ENCODE peak calls at places on chromosomes 5 and 9, in six cellular contexts. M, F, K, D, Z and R are unnamed samples.

GRCh38 chr9:84513981-84514380 is 155.5 kb upstream of the NTRK2 start:
- DNase-seq in M (no peak), F (no peak), K (no peak), D (no peak), Z (no peak), R (no peak)

GRCh38 chr9:87853289-87853688 is 29.4 kb upstream of the SPATA31E1 start:
- DNase-seq in M (no peak), F (no peak), K (no peak), D (no peak), Z (no peak), R (no peak)

GRCh38 chr9:130835441-130836298 is 616 bp downstream of the ABL1 start:
- DNase-seq in M (no peak), F (peak), K (peak), D (peak), Z (no peak), R (peak)

GRCh38 chr9:120807607-120808379 is 14.6 kb upstream of the FBXW2 start:
- DNase-seq in M (no peak), F (no peak), K (no peak), D (no peak), Z (no peak), R (no peak)

GRCh38 chr9:108297025-108297424 is 558.8 kb downstream of the ACTL7B start:
- DNase-seq in M (no peak), F (no peak), K (no peak), D (peak), Z (no peak), R (no peak)

GRCh38 chr9:129989740-129990139 is 53.2 kb downstream of the FNBP1 start:
- DNase-seq in M (peak), F (no peak), K (no peak), D (no peak), Z (peak), R (no peak)

GRCh38 chr9:88741335-88741734 is 206.4 kb downstream of the NXNL2 start:
- DNase-seq in M (no peak), F (no peak), K (peak), D (no peak), Z (peak), R (peak)

GRCh38 chr5:3311443-3311842 is 284.2 kb upstream of the IRX1 start:
- DNase-seq in M (no peak), F (no peak), K (no peak), D (peak), Z (no peak), R (no peak)

GRCh38 chr5:56737002-56737621 is 78.2 kb upstream of the MAP3K1 start:
- DNase-seq in M (no peak), F (no peak), K (no peak), D (no peak), Z (peak), R (no peak)

GRCh38 chr5:178305801-178306200 is 73.2 kb upstream of the PHYKPL start:
- DNase-seq in M (no peak), F (no peak), K (no peak), D (no peak), Z (no peak), R (no peak)

GRCh38 chr5:55421074-55421529 is 113.3 kb downstream of the MTREX start:
- DNase-seq in M (no peak), F (no peak), K (no peak), D (peak), Z (peak), R (no peak)

GRCh38 chr5:1185652-1186350 is 15.6 kb upstream of the SLC6A19 start:
- DNase-seq in M (no peak), F (no peak), K (no peak), D (no peak), Z (no peak), R (no peak)

GRCh38 chr9:123686849-123687233 is 243.1 kb downstream of the DENND1A start:
- DNase-seq in M (no peak), F (no peak), K (no peak), D (no peak), Z (no peak), R (no peak)

GRCh38 chr9:91515074-91515687 is 91.5 kb upstream of the NFIL3 start:
- DNase-seq in M (no peak), F (no peak), K (no peak), D (peak), Z (peak), R (no peak)

GRCh38 chr5:4375640-4376039 is 764.5 kb upstream of the ADAMTS16 start:
- DNase-seq in M (no peak), F (no peak), K (no peak), D (no peak), Z (no peak), R (peak)

GRCh38 chr9:23308114-23308513 is 517.9 kb downstream of the ELAVL2 start:
- DNase-seq in M (no peak), F (no peak), K (no peak), D (no peak), Z (peak), R (no peak)

GRCh38 chr9:126907058-126907457 is 7.5 kb upstream of the RALGPS1 start:
- DNase-seq in M (no peak), F (no peak), K (no peak), D (no peak), Z (no peak), R (no peak)

GRCh38 chr5:143898381-143898780 is 86.4 kb downstream of the HMHB1 start:
- DNase-seq in M (no peak), F (no peak), K (no peak), D (no peak), Z (peak), R (no peak)

DNA sequence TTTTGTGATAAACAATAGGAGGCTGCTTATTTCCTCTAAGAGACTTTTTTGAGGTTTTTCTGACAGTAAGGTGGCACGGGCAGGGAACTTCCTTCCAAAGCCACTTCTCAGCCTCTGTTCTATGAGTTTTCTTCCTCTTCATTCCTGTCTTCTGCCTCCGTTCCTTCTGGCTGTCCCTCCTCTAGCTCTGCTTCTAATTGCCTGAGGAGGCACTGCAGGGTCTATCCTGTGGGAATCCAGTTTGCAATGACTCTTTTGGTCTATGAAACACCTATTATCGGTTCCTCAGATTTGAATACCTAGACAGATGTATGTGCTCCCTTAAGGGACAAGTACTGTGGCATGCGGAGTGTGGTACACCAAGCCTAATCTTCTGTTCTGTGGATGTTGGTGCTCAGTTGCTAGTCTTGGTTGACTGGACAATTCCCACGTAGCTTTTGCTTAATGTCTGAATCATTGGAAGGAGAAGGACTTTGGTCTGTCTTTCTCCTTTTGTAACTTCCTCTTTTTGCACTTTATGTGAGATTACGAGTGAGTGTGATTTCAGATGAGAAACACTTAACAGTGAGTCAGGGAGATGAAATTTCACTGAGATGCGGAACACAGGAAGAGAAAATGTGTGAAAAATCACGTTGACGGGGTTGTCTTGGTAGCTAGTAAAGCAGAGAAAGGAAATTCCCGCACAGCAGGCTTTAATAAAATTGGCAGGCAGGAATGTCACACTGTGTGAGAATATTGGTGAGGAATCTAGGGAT is 305.2 kb downstream of the EFNA5 start:
- DNase-seq in M (no peak), F (no peak), K (no peak), D (no peak), Z (peak), R (no peak)
- TF ChIP-seq CTCF in M (no peak), F (no peak), K (no peak), D (no peak), Z (no peak), R (no peak)

DNA sequence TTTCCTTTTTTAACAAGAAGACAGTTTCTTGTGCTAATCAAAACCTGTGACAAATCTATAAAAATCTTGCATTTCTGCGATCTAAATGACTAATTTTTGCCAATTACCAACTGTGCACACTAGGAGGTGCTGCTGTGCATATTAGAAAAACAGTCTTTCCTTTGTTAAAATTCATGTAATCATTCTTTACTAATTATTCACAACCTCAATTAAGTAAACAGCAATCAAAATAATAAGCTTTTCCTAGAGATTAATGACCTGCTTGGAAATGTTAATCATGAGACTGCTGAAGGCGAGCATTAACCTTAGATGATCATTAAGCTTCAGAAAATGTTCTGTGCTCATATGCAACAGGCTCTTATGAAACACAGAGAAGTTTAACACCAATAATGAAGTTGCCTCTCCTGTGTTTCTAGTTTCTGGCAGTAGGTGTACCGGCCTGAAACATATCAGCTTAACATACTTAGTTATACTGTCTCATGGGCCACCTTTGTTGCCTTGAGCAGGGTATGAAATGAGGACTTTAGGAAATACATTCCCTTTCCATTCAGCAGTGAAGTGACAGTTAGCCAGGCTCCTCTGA is 17.7 kb downstream of the RFESD start:
- DNase-seq in M (no peak), F (no peak), K (no peak), D (peak), Z (peak), R (peak)
- H3K4me2 ChIP-seq in M (no peak), F (no peak), K (no peak), D (no peak), Z (no peak), R (peak)

GRCh38 chr9:4866239-4866969 is 73.7 kb downstream of the RCL1 start:
- DNase-seq in M (no peak), F (no peak), K (no peak), D (peak), Z (peak), R (no peak)

GRCh38 chr9:4865685-4866084 is 72.9 kb downstream of the RCL1 start:
- DNase-seq in M (no peak), F (no peak), K (no peak), D (no peak), Z (no peak), R (no peak)

GRCh38 chr9:4864234-4864661 is 71.5 kb downstream of the RCL1 start:
- DNase-seq in M (no peak), F (no peak), K (no peak), D (no peak), Z (no peak), R (no peak)

GRCh38 chr9:4862506-4863250 is 69.9 kb downstream of the RCL1 start:
- DNase-seq in M (no peak), F (no peak), K (no peak), D (no peak), Z (no peak), R (no peak)

DNA sequence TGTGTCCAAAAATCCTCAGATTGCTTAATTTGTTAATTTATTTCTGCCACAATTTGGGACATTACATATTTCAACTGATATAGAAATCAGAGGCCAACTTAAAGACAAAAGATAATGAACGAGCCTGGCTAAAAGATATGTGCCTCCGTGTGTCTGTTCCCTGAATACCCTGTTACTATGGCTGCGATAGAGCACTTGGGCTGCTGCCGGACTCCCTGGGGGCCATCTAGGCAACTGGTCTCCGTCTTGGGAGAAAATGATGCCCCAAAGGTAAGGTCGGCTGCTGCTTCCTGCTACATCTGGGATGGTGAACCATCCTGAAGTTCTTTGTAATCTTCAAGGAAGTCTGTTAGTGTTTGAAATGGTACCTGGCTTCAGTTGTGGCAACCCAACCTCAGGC is 72.0 kb downstream of the RCL1 start:
- DNase-seq in M (no peak), F (no peak), K (no peak), D (no peak), Z (no peak), R (no peak)
- H3K4me3 ChIP-seq in M (no peak), F (no peak), K (no peak), D (no peak), Z (no peak), R (no peak)

GRCh38 chr5:53321073-53321472 is 159.4 kb upstream of the FST start:
- DNase-seq in M (no peak), F (no peak), K (no peak), D (peak), Z (no peak), R (no peak)

GRCh38 chr5:53322257-53322656 is 158.2 kb upstream of the FST start:
- DNase-seq in M (no peak), F (no peak), K (no peak), D (peak), Z (no peak), R (no peak)

GRCh38 chr5:53319306-53319705 is 161.1 kb upstream of the FST start:
- DNase-seq in M (no peak), F (no peak), K (no peak), D (peak), Z (no peak), R (no peak)

GRCh38 chr5:53321721-53322120 is 158.7 kb upstream of the FST start:
- DNase-seq in M (no peak), F (no peak), K (no peak), D (no peak), Z (no peak), R (no peak)

DNA sequence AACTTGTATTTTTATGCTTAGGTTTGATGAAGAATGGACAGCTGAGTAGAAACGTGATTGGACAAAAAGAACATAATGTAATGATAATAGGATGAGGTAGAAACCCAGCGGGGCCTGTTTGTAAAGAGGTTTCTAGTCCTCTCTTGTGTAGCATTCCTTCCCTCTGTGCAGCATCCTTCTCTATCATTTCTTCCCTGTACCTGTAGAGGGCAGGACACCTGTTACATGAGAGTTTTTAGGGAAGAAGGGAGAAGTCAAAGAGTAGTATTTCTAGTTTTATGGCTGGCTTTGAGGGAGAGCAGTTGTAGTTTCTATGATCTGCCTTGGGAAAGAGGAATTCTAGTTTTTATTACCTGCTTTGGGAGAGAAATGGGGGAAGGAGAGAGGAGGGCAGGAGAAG is 162.1 kb upstream of the FST start:
- DNase-seq in M (no peak), F (no peak), K (no peak), D (peak), Z (peak), R (no peak)
- TF ChIP-seq CTCF in M (peak), F (no peak), K (no peak), D (peak), Z (peak), R (peak)

DNA sequence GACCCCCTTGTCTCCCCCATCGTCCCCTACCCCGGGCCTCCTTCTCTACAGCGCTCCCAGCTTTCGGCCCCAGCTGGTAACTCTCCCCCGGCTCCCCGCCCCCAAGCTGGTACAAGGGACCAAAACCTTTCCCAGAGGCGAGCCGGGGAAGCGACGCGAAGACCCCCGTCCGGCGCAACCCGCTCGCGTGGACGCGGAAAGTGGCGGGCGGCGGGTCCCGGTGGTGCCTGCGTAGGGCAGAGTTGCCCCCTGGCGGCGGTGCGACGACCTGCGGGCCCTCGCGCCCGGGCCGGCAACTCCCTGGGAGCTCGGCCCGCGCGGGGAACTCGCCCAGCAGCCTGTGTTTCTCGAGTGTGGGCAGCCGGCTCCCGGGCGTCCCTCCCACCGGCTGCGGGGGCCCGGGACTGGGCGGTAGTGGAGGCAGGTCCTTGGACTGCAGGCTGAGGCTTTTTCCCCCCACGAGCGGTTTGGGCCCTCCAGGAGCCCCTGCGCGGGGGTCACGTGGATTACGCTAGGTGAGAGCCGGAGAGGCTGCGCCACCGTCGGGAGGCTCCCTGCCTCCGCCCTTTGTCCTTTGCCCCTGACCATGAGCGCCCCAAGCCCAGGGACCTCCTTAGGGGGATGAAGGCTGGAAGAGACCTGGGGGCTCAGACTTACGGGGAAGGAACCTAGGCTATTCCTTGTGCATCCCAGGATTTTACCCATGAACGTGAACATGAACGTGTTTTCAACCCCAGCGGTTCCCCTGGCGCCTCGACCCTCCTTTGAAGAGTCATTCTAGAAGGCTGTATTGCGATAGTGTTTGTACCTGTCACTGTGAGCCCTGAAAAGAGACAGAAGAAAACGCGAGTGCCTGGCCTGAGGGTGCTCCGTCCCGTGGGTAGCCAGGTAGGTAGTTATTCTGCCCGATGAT is 2.9 kb upstream of the FOXD1 start:
- DNase-seq in M (no peak), F (no peak), K (peak), D (no peak), Z (peak), R (no peak)
- H3K4me2 ChIP-seq in M (peak), F (peak), K (peak), D (peak), Z (peak), R (no peak)

GRCh38 chr9:20980713-20981481 is 50.5 kb downstream of the HACD4 start:
- DNase-seq in M (no peak), F (no peak), K (no peak), D (no peak), Z (peak), R (no peak)
- H3K4me3 ChIP-seq in M (no peak), F (no peak), K (no peak), D (no peak), Z (no peak), R (no peak)

DNA sequence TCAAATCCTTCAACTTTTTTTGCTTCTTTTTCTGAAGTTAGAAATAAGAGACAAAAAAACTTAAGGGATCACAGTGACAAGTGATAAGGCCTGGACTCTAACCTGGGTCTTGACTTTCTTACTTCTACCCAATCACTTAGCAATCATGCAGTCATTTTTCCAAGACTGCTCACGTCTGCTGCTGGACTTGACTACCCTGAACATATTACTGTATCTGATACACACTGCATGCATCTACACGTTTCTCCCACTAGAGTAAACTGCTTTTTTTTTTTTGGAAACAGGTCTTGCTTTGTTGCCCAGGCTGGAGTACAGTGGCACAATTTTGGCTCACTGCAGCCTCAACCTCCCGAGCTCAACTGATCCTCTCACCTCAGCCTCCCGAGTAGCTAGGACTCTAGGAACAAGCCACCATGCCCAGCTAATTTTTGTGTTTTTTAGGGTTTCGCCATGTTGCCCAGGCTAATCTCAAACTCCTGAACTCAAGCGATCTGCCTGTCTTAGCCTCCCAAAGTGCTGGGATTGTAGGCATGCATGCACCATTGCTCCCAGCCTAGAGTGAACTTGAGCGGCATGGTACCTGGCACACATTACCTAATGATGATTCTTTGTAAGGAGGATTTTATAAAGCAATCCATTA is 7.4 kb downstream of the PLIN2 start:
- DNase-seq in M (no peak), F (no peak), K (no peak), D (peak), Z (no peak), R (no peak)
- TF ChIP-seq CTCF in M (no peak), F (no peak), K (no peak), D (no peak), Z (no peak), R (no peak)

DNA sequence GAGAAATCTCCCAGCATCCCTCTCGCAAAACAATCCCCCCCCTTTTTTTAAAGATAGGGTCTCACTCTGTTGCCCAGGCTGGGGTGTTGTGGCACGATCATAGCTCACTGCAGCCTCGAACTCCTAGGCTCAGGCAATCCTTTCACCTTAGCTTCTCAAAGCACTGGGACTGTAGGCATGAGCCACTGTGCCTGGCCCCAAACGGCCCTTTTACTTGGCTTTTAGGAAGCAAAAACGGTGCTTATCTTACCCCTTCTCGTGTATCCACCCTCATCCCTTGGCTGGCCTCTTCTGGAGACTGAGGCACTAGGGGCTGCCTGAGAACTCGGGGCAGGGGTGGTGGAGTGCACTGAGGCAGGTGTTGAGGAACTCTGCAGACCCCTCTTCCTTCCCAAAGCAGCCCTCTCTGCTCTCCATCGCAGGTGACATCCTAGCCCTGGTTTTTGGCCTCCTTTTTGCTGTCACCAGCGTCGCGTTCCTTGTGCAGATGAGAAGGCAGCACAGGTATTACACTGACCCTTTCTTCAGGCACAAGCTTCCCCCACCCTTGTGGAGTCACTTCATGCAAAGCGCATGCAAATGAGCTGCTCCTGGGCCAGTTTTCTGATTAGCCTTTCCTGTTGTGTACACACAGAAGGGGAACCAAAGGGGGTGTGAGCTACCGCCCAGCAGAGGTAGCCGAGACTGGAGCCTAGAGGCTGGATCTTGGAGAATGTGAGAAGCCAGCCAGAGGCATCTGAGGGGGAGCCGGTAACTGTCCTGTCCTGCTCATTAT is 6.8 kb downstream of the CA9 start:
- DNase-seq in M (no peak), F (no peak), K (no peak), D (no peak), Z (no peak), R (no peak)
- H3K4me2 ChIP-seq in M (no peak), F (no peak), K (no peak), D (no peak), Z (no peak), R (no peak)